ENCODE peak calls at places on chromosomes 1 and 21, in eight cellular contexts. B is brain microvascular endothelial cell; C is IMR-90; V is SW480; O is stimulated activated CD8-positive, alpha-beta memory T cell treated with anti-CD3 and anti-CD28 coated beads, Interleukin-15, amount 100 ng/mL, for 1 hour; L is anterior cingulate cortex; T is Panc1; E is ACHN. H is an unnamed sample.

GRCh38 chr1:197303463-197303862 is 35.4 kb downstream of the CRB1 start:
- DNase-seq in T (no peak), V (no peak), L (no peak), O (no peak), B (no peak), E (no peak), C (no peak), H (no peak)

GRCh38 chr1:8006037-8006963 is 19.8 kb downstream of the ERRFI1 start:
- DNase-seq in T (no peak), C (no peak), V (no peak), E (no peak), O (no peak), L (no peak), B (no peak), H (no peak)

GRCh38 chr1:233406994-233407631 is 79.6 kb downstream of the MAP3K21 start:
- DNase-seq in V (no peak), O (no peak), C (no peak), L (no peak), T (no peak), E (no peak), B (no peak), H (no peak)

GRCh38 chr1:28326980-28327379 is 1.9 kb upstream of the MED18 start:
- DNase-seq in V (no peak), O (no peak), L (no peak), C (peak), E (peak), T (no peak), B (no peak), H (no peak)

GRCh38 chr1:207321045-207321789 is at the start of gene CD55:
- DNase-seq in B (peak), V (peak), T (peak), O (peak), E (peak), C (peak), L (peak), H (peak)

GRCh38 chr1:183164350-183164749 is 21.7 kb upstream of the LAMC2 start:
- DNase-seq in E (peak), V (peak), C (peak), O (no peak), T (no peak), B (peak), L (no peak), H (no peak)

GRCh38 chr1:207052736-207053545 is at the start of gene PFKFB2:
- DNase-seq in O (peak), V (peak), T (peak), B (peak), L (peak), E (peak), C (peak), H (peak)

GRCh38 chr21:45327458-45328197 is 39.9 kb upstream of the POFUT2 start:
- DNase-seq in T (no peak), L (no peak), V (no peak), O (no peak), B (no peak), C (no peak), E (no peak), H (no peak)

GRCh38 chr1:22508329-22508728 is 55.0 kb upstream of the EPHA8 start:
- DNase-seq in B (no peak), E (no peak), V (no peak), L (no peak), T (no peak), O (no peak), C (peak), H (no peak)

GRCh38 chr1:183871142-183871541 is 66.2 kb downstream of the RGL1 start:
- DNase-seq in E (no peak), O (no peak), B (peak), L (no peak), V (peak), C (peak), T (peak), H (no peak)

GRCh38 chr1:101233495-101233894 is 3.3 kb upstream of the S1PR1 start:
- DNase-seq in L (no peak), E (no peak), O (no peak), C (no peak), T (no peak), B (no peak), V (no peak), H (no peak)

GRCh38 chr21:41722052-41723018 is 44.5 kb downstream of the RIPK4 start:
- DNase-seq in C (no peak), V (no peak), L (no peak), B (no peak), E (no peak), T (no peak), O (no peak), H (no peak)

GRCh38 chr1:61071205-61071830 is 11.0 kb upstream of the NFIA start:
- DNase-seq in E (no peak), O (no peak), T (no peak), L (no peak), C (no peak), V (no peak), B (no peak), H (no peak)

GRCh38 chr1:12501661-12502060 is 116.3 kb downstream of the DHRS3 start:
- DNase-seq in T (no peak), E (peak), O (no peak), L (no peak), V (no peak), B (peak), C (peak), H (no peak)

GRCh38 chr21:35635261-35635660 is 425.1 kb downstream of the SETD4 start:
- DNase-seq in O (no peak), V (peak), C (peak), E (no peak), B (peak), L (no peak), T (no peak), H (no peak)

GRCh38 chr1:239455743-239456142 is 69.4 kb downstream of the CHRM3 start:
- DNase-seq in V (no peak), T (no peak), L (no peak), B (no peak), E (no peak), C (no peak), O (no peak), H (no peak)

GRCh38 chr1:209651148-209651547 is 1.1 kb downstream of the LAMB3 start:
- DNase-seq in V (peak), C (peak), O (peak), B (peak), T (no peak), L (no peak), E (peak), H (no peak)

GRCh38 chr1:204259782-204260181 is 46.0 kb upstream of the GOLT1A start:
- DNase-seq in T (no peak), L (no peak), O (no peak), V (no peak), E (no peak), B (no peak), C (no peak), H (no peak)

GRCh38 chr1:233478611-233479010 is 135.3 kb upstream of the KCNK1 start:
- DNase-seq in E (no peak), V (no peak), L (no peak), T (no peak), B (no peak), C (no peak), O (no peak), H (no peak)

GRCh38 chr1:155513300-155513926 is 49.2 kb downstream of the ASH1L start:
- DNase-seq in C (peak), V (no peak), E (no peak), L (no peak), T (no peak), O (no peak), B (peak), H (no peak)

GRCh38 chr1:20470174-20470573 is 15.8 kb downstream of the CAMK2N1 start:
- DNase-seq in V (peak), O (no peak), C (no peak), L (no peak), T (no peak), B (no peak), E (no peak), H (no peak)

GRCh38 chr21:46500224-46500861 is 41.7 kb downstream of the DIP2A start:
- DNase-seq in O (no peak), B (no peak), V (peak), L (no peak), C (peak), T (no peak), E (peak), H (no peak)

GRCh38 chr1:53438427-53439336 is 20.5 kb upstream of the DMRTB1 start:
- DNase-seq in B (no peak), L (no peak), T (no peak), V (no peak), O (no peak), E (no peak), C (no peak), H (no peak)

GRCh38 chr1:33365560-33365997 is 44.7 kb upstream of the A3GALT2 start:
- DNase-seq in B (peak), E (no peak), T (no peak), V (no peak), C (peak), L (no peak), O (no peak), H (no peak)

GRCh38 chr1:64097859-64098258 is 105.6 kb upstream of the UBE2U start:
- DNase-seq in E (no peak), V (no peak), O (no peak), L (no peak), T (no peak), B (no peak), C (no peak), H (no peak)

H was measured in head of caudate nucleus.